ENCODE peak calls at places on chromosome 2, in five cellular contexts. One of them, this sample, is unnamed.

GRCh38 chr2:191343796-191344338 is 98.7 kb downstream of the MYO1B start:
- DNase-seq in AG20443: no peak
- DNase-seq in NCI-H1436: no peak
- DNase-seq in T-cell: no peak
- DNase-seq in right atrium auricular region: no peak
- DNase-seq in this sample: no peak

GRCh38 chr2:218631837-218632236 is 24.1 kb downstream of the PLCD4 start:
- DNase-seq in NCI-H1436: no peak
- DNase-seq in T-cell: no peak
- DNase-seq in right atrium auricular region: no peak
- DNase-seq in AG20443: no peak
- DNase-seq in this sample: no peak

GRCh38 chr2:102149644-102150455 is 7.3 kb downstream of the IL1R1 start:
- DNase-seq in T-cell: no peak
- DNase-seq in right atrium auricular region: no peak
- DNase-seq in AG20443: no peak
- DNase-seq in NCI-H1436: no peak
- DNase-seq in this sample: no peak

GRCh38 chr2:43228341-43228751 is 1.9 kb upstream of the ZFP36L2 start:
- DNase-seq in AG20443: no peak
- DNase-seq in T-cell: no peak
- DNase-seq in right atrium auricular region: no peak
- DNase-seq in NCI-H1436: no peak
- DNase-seq in this sample: no peak

GRCh38 chr2:219001577-219002394 is 8.6 kb upstream of the CRYBA2 start:
- DNase-seq in NCI-H1436: peak
- DNase-seq in AG20443: no peak
- DNase-seq in right atrium auricular region: no peak
- DNase-seq in T-cell: no peak
- DNase-seq in this sample: no peak

GRCh38 chr2:162063899-162064298 is 10.1 kb downstream of the DPP4 start:
- DNase-seq in T-cell: no peak
- DNase-seq in AG20443: no peak
- DNase-seq in right atrium auricular region: no peak
- DNase-seq in NCI-H1436: no peak
- DNase-seq in this sample: no peak

GRCh38 chr2:221215487-221215886 is 356.6 kb downstream of the EPHA4 start:
- DNase-seq in right atrium auricular region: no peak
- DNase-seq in AG20443: no peak
- DNase-seq in T-cell: no peak
- DNase-seq in NCI-H1436: no peak
- DNase-seq in this sample: no peak

GRCh38 chr2:23467618-23468017 is 82.6 kb downstream of the KLHL29 start:
- DNase-seq in right atrium auricular region: no peak
- DNase-seq in T-cell: no peak
- DNase-seq in NCI-H1436: no peak
- DNase-seq in AG20443: no peak
- DNase-seq in this sample: no peak

GRCh38 chr2:6423944-6424343 is 441.8 kb downstream of the CMPK2 start:
- DNase-seq in NCI-H1436: no peak
- DNase-seq in AG20443: no peak
- DNase-seq in right atrium auricular region: no peak
- DNase-seq in T-cell: no peak
- DNase-seq in this sample: no peak

GRCh38 chr2:74011246-74011645 is 26.5 kb downstream of the TET3 start:
- DNase-seq in NCI-H1436: no peak
- DNase-seq in T-cell: no peak
- DNase-seq in AG20443: no peak
- DNase-seq in right atrium auricular region: no peak
- DNase-seq in this sample: no peak

GRCh38 chr2:219772103-219772502 is 144.7 kb downstream of the SLC4A3 start:
- DNase-seq in T-cell: no peak
- DNase-seq in NCI-H1436: no peak
- DNase-seq in AG20443: no peak
- DNase-seq in right atrium auricular region: no peak
- DNase-seq in this sample: peak

GRCh38 chr2:233928594-233929351 is 11.6 kb downstream of the TRPM8 start:
- DNase-seq in NCI-H1436: no peak
- DNase-seq in T-cell: no peak
- DNase-seq in AG20443: peak
- DNase-seq in right atrium auricular region: no peak
- DNase-seq in this sample: no peak

GRCh38 chr2:112627060-112628040 is 18.4 kb upstream of the SLC20A1 start:
- DNase-seq in NCI-H1436: no peak
- DNase-seq in right atrium auricular region: peak
- DNase-seq in T-cell: no peak
- DNase-seq in AG20443: peak
- DNase-seq in this sample: no peak

GRCh38 chr2:125086313-125087184 is 1061.5 kb downstream of the CNTNAP5 start:
- DNase-seq in T-cell: no peak
- DNase-seq in NCI-H1436: no peak
- DNase-seq in AG20443: no peak
- DNase-seq in right atrium auricular region: no peak
- DNase-seq in this sample: no peak